ENCODE peak calls at places on chromosomes 16 and 17, in six cellular contexts. Y, G, D, U, T and J are unnamed samples.

GRCh38 chr17:50052822-50053653 is 2.9 kb upstream of the ITGA3 start:
- DNase-seq in D (no peak), G (no peak), Y (no peak), U (no peak), T (no peak), J (no peak)

GRCh38 chr17:4840893-4841242 is 7.7 kb downstream of the MINK1 start:
- DNase-seq in D (no peak), T (no peak), Y (no peak), G (no peak), U (no peak), J (no peak)

GRCh38 chr16:12324152-12324551 is 347.6 kb downstream of the SNX29 start:
- DNase-seq in G (no peak), D (no peak), Y (no peak), T (no peak), U (no peak), J (no peak)

GRCh38 chr16:56488035-56488434 is 31.8 kb downstream of the BBS2 start:
- DNase-seq in Y (no peak), G (no peak), D (no peak), U (no peak), T (no peak), J (no peak)

GRCh38 chr16:84368327-84368996 is at the start of gene ATP2C2:
- DNase-seq in T (no peak), U (no peak), D (no peak), Y (no peak), G (no peak), J (peak; percentile 77)

GRCh38 chr17:57654040-57654775 is 90.9 kb downstream of the CCDC182 start:
- DNase-seq in D (no peak), G (no peak), Y (no peak), T (no peak), U (no peak), J (no peak)

GRCh38 chr17:56431736-56432135 is 161.8 kb upstream of the NOG start:
- DNase-seq in D (no peak), Y (no peak), U (no peak), T (no peak), G (no peak), J (no peak)

GRCh38 chr17:2083613-2084128 is 28.8 kb downstream of the HIC1 start:
- DNase-seq in G (no peak), D (no peak), U (peak; percentile 85), Y (no peak), T (peak; percentile 81), J (no peak)

GRCh38 chr16:397736-398332 is 835 bp downstream of the NME4 start:
- DNase-seq in D (peak; percentile 92), G (no peak), U (peak; percentile 94), Y (peak; percentile 92), T (peak; percentile 58), J (no peak)

GRCh38 chr17:1005361-1005946 is 8.5 kb downstream of the TIMM22 start:
- DNase-seq in T (no peak), U (no peak), Y (peak; percentile 93), G (no peak), D (no peak), J (no peak)

GRCh38 chr17:38749222-38750043 is 1.3 kb upstream of the PCGF2 start:
- DNase-seq in U (peak; percentile 97), Y (peak; percentile 92), T (peak; percentile 74), D (peak; percentile 91), G (no peak), J (no peak)

GRCh38 chr16:75486014-75486404 is 9.2 kb downstream of the CHST6 start:
- DNase-seq in T (peak; percentile 7), G (no peak), Y (no peak), U (no peak), D (no peak), J (no peak)

GRCh38 chr16:88900653-88901052 is 34.2 kb upstream of the PABPN1L start:
- DNase-seq in Y (no peak), G (no peak), U (no peak), D (no peak), T (no peak), J (no peak)

GRCh38 chr17:70060415-70060814 is 14.6 kb upstream of the KCNJ16 start:
- DNase-seq in T (no peak), D (no peak), Y (no peak), U (no peak), G (no peak), J (no peak)

GRCh38 chr16:75377971-75378386 is 55.3 kb downstream of the CFDP1 start:
- DNase-seq in G (peak; percentile 98), D (no peak), Y (no peak), T (no peak), U (no peak), J (no peak)

GRCh38 chr17:66655861-66656260 is 179.1 kb upstream of the CACNG5 start:
- DNase-seq in U (no peak), Y (no peak), D (no peak), T (no peak), G (peak; percentile 27), J (no peak)

GRCh38 chr17:63966646-63967265 is 6.0 kb downstream of the SCN4A start:
- DNase-seq in U (no peak), T (no peak), D (no peak), Y (no peak), G (no peak), J (no peak)

GRCh38 chr17:8151120-8151640 is 1.0 kb downstream of the PER1 start:
- DNase-seq in D (peak; percentile 93), T (peak; percentile 92), U (peak; percentile 98), G (peak; percentile 57), Y (peak; percentile 97), J (no peak)

GRCh38 chr17:2449486-2449885 is 48.6 kb upstream of the MNT start:
- DNase-seq in D (no peak), G (peak; percentile 5), Y (no peak), T (no peak), U (no peak), J (no peak)

GRCh38 chr16:55834044-55834443 is 1.1 kb upstream of the CES1 start:
- DNase-seq in D (no peak), Y (no peak), G (no peak), T (no peak), U (no peak), J (no peak)

GRCh38 chr17:7261377-7262191 is 694 bp downstream of the CLDN7 start:
- DNase-seq in T (peak; percentile 71), Y (no peak), U (no peak), D (no peak), G (no peak), J (no peak)

GRCh38 chr16:89183463-89183862 is 11.9 kb downstream of the CDH15 start:
- DNase-seq in Y (no peak), U (no peak), G (no peak), D (no peak), T (no peak), J (no peak)

GRCh38 chr16:88338896-88339295 is 43.9 kb upstream of the ZNF469 start:
- DNase-seq in Y (no peak), D (no peak), T (no peak), G (no peak), U (no peak), J (no peak)

GRCh38 chr17:78163881-78164747 is 4.3 kb upstream of the SYNGR2 start:
- DNase-seq in Y (no peak), G (no peak), T (no peak), U (no peak), D (no peak), J (no peak)

GRCh38 chr17:71757156-71757555 is 363.7 kb upstream of the SOX9 start:
- DNase-seq in Y (no peak), T (no peak), G (no peak), U (no peak), D (no peak), J (no peak)

GRCh38 chr17:82553210-82553930 is 33.8 kb downstream of the FOXK2 start:
- DNase-seq in D (no peak), T (no peak), G (no peak), Y (peak; percentile 77), U (no peak), J (no peak)

GRCh38 chr16:30779596-30779995 is 7.4 kb downstream of the ZNF629 start:
- DNase-seq in D (no peak), T (no peak), U (no peak), G (no peak), Y (no peak), J (no peak)

GRCh38 chr16:12819126-12820117 is 15.7 kb upstream of the CPPED1 start:
- DNase-seq in D (no peak), G (no peak), U (peak; percentile 89), Y (peak; percentile 77), T (peak; percentile 69), J (peak; percentile 79)

GRCh38 chr16:19698480-19699465 is 19.3 kb downstream of the KNOP1 start:
- DNase-seq in G (peak; percentile 55), Y (no peak), U (no peak), T (no peak), D (no peak), J (no peak)

GRCh38 chr16:67174706-67175231 is 4.4 kb downstream of the NOL3 start:
- DNase-seq in D (no peak), G (no peak), T (no peak), U (no peak), Y (no peak), J (no peak)

GRCh38 chr16:67179421-67180080 is 4.2 kb downstream of the MATCAP1 start:
- DNase-seq in G (no peak), D (no peak), T (no peak), Y (no peak), U (peak; percentile 85), J (no peak)

GRCh38 chr16:67176662-67177061 is 6.3 kb downstream of the NOL3 start:
- DNase-seq in T (no peak), U (no peak), D (no peak), G (no peak), Y (no peak), J (no peak)

GRCh38 chr16:67180166-67180565 is 3.6 kb downstream of the MATCAP1 start:
- DNase-seq in D (no peak), G (no peak), T (no peak), Y (no peak), U (no peak), J (no peak)

GRCh38 chr16:67177743-67178699 is 5.7 kb downstream of the MATCAP1 start:
- DNase-seq in D (no peak), Y (peak; percentile 85), T (no peak), U (no peak), G (no peak), J (no peak)
- TF ChIP-seq CTCF in D (no peak), Y (no peak), T (no peak), U (no peak), G (no peak), J (peak; percentile 46)

DNA sequence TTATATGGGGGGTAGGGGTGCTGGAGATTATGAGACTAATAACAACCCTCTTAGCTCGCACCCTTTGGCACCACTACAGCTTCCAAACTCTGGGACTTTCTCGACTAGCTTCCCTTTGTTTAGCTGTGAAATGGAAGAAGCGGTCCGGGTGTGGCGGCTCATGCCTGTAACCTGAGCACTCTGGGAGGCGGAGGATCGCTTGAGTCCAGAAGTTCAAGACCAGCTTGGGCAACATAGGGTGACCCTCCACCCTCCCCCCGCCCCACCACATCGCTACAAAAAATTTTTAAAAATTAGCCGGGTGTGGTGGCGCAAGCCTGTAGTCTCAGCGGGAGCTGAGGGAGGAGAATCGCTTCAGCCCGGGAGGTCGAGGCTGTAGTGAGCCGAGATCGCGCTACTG is 807 bp upstream of the CDH3 start:
- DNase-seq in Y (no peak), G (no peak), U (no peak), D (no peak), T (no peak), J (no peak)
- TF ChIP-seq CTCF in Y (no peak), G (no peak), U (no peak), D (no peak), T (no peak), J (no peak)

GRCh38 chr16:85917012-85917411 is 18.1 kb downstream of the IRF8 start:
- DNase-seq in U (no peak), Y (no peak), D (no peak), G (no peak), T (no peak), J (no peak)
- TF ChIP-seq CTCF in U (no peak), Y (no peak), D (no peak), G (no peak), T (no peak), J (peak; percentile 54)

GRCh38 chr16:13919330-13919682 is 648 bp upstream of the ERCC4 start:
- DNase-seq in T (peak; percentile 47), U (no peak), G (no peak), D (no peak), Y (no peak), J (no peak)
- TF ChIP-seq CTCF in T (peak; percentile 23), U (no peak), G (peak; percentile 41), D (no peak), Y (no peak), J (no peak)